ENCODE peak calls at places on chromosomes 16 and 17, in four cellular contexts. Z is glutamatergic neuron, H is posterior vena cava, L is OCI-LY7. N is an unnamed sample.

GRCh38 chr16:30921459-30921747 is 2.0 kb upstream of the FBXL19 start:
- DNase-seq in Z (no peak), H (no peak), L (no peak), N (no peak)

GRCh38 chr17:82465023-82465603 is 6.6 kb downstream of the NARF start:
- DNase-seq in Z (no peak), H (no peak), L (no peak), N (no peak)

GRCh38 chr17:28509784-28510183 is 3.6 kb downstream of the FOXN1 start:
- DNase-seq in Z (no peak), H (no peak), L (no peak), N (no peak)

GRCh38 chr17:74960739-74961342 is 11.7 kb downstream of the HID1 start:
- DNase-seq in Z (peak), H (no peak), L (peak), N (no peak)

GRCh38 chr17:67312265-67312664 is 54.1 kb downstream of the PSMD12 start:
- DNase-seq in Z (no peak), H (no peak), L (no peak), N (no peak)

GRCh38 chr17:64443086-64443760 is 5.7 kb upstream of the MILR1 start:
- DNase-seq in Z (no peak), H (no peak), L (no peak), N (no peak)

GRCh38 chr17:81509687-81510523 is 2.7 kb downstream of the ACTG1 start:
- DNase-seq in Z (no peak), H (no peak), L (peak), N (no peak)

GRCh38 chr16:73473713-73474112 is 425.8 kb upstream of the ZFHX3 start:
- DNase-seq in Z (no peak), H (no peak), L (no peak), N (no peak)

GRCh38 chr17:68205251-68205807 is 42.5 kb upstream of the AMZ2 start:
- DNase-seq in Z (peak), H (peak), L (peak), N (peak)

GRCh38 chr17:64074704-64075484 is 54.5 kb upstream of the ICAM2 start:
- DNase-seq in Z (no peak), H (no peak), L (no peak), N (no peak)

N was measured in NCI-H748 treated with DMSO at 0.1 percent for 48 hours.